ENCODE peak calls at places on chromosomes 1 and 21, in nine cellular contexts. X is activated naive CD8-positive, alpha-beta T cell treated with anti-CD3 and anti-CD28 coated beads, Interleukin-2, amount 50 U/mL, for 24 hours; C is effector memory CD8-positive, alpha-beta T cell; M is right cardiac atrium; U is gastroesophageal sphincter; A is stimulated activated naive CD8-positive, alpha-beta T cell treated with anti-CD3 and anti-CD28 coated beads, Interleukin-15, Interleukin-2, amounts not matched to agents 100 U/mL and 50 U/mL, for 24 hours; V is RWPE2; J is activated CD8-positive, alpha-beta memory T cell treated with anti-CD3 and anti-CD28 coated beads, Interleukin-2, amount 10 ng/mL, durations not matched to agents 7 days and 5 days; R is esophagus mucosa. L is an unnamed sample.

GRCh38 chr21:42478504-42478903 is 17.5 kb downstream of the RSPH1 start:
- ATAC-seq in U (no peak), A (no peak), M (no peak), X (no peak), V (no peak), J (no peak), C (no peak), R (no peak), L (no peak)

GRCh38 chr1:1783320-1783719 is 5.0 kb upstream of the NADK start:
- ATAC-seq in J (no peak), X (no peak), R (no peak), V (no peak), A (no peak), U (no peak), C (no peak), M (no peak), L (no peak)

GRCh38 chr1:225612265-225612664 is 40.7 kb downstream of the ENAH start:
- ATAC-seq in U (no peak), J (no peak), V (no peak), M (peak), C (no peak), R (peak), A (no peak), X (no peak), L (no peak)

GRCh38 chr1:222736470-222736869 is 532 bp upstream of the FAM177B start:
- ATAC-seq in C (no peak), A (no peak), R (no peak), M (no peak), U (no peak), X (no peak), V (no peak), J (no peak), L (no peak)

GRCh38 chr1:236524892-236525179 is 1.1 kb downstream of the LGALS8 start:
- ATAC-seq in U (no peak), A (no peak), J (no peak), V (no peak), X (no peak), C (no peak), M (no peak), R (no peak), L (no peak)

GRCh38 chr1:65420590-65421340 is at the start of the genes LEPR and LEPROT:
- ATAC-seq in M (no peak), V (peak), X (no peak), C (no peak), J (no peak), R (no peak), A (no peak), U (peak), L (peak)

GRCh38 chr1:76463838-76464237 is 389.3 kb downstream of the ST6GALNAC3 start:
- ATAC-seq in J (no peak), R (no peak), V (no peak), U (no peak), C (no peak), A (peak), X (peak), M (no peak), L (peak)

GRCh38 chr1:156368157-156368658 is 803 bp upstream of the RHBG start:
- ATAC-seq in X (no peak), C (no peak), M (no peak), U (no peak), R (no peak), V (no peak), J (no peak), A (no peak), L (no peak)

GRCh38 chr1:43382027-43382771 is 7.4 kb downstream of the MED8 start:
- ATAC-seq in X (no peak), J (no peak), U (no peak), R (no peak), V (peak), M (peak), C (no peak), A (no peak), L (no peak)

GRCh38 chr1:229905031-229905545 is 161.9 kb upstream of the GALNT2 start:
- ATAC-seq in X (no peak), A (no peak), R (no peak), C (no peak), U (no peak), M (no peak), V (no peak), J (no peak), L (no peak)

GRCh38 chr1:22052115-22053017 is at the start of gene CDC42:
- ATAC-seq in A (peak), C (peak), M (peak), V (peak), U (peak), R (peak), X (peak), J (peak), L (peak)

GRCh38 chr1:47378147-47378546 is 37.9 kb upstream of the FOXE3 start:
- ATAC-seq in U (no peak), R (no peak), A (no peak), J (no peak), V (no peak), C (no peak), X (no peak), M (no peak), L (no peak)

GRCh38 chr1:206757524-206758266 is 12.9 kb upstream of the IL19 start:
- ATAC-seq in M (no peak), J (peak), R (no peak), C (peak), A (peak), X (peak), U (no peak), V (no peak), L (peak)

GRCh38 chr1:6270432-6270831 is 9.5 kb upstream of the GPR153 start:
- ATAC-seq in A (no peak), M (no peak), V (no peak), X (no peak), J (no peak), C (no peak), U (no peak), R (no peak), L (no peak)

GRCh38 chr1:222654849-222655248 is 37.0 kb downstream of the MIA3 start:
- ATAC-seq in A (peak), M (peak), C (peak), R (peak), X (peak), V (no peak), J (peak), U (no peak), L (peak)

GRCh38 chr1:229203030-229203751 is 67.7 kb upstream of the RAB4A start:
- ATAC-seq in V (no peak), R (peak), C (no peak), J (no peak), A (no peak), U (no peak), X (no peak), M (peak), L (no peak)

GRCh38 chr1:220878223-220879081 is 791 bp upstream of the HLX start:
- ATAC-seq in C (no peak), X (no peak), R (no peak), V (no peak), M (peak), J (no peak), A (no peak), U (peak), L (peak)

GRCh38 chr1:37605061-37605650 is 9.4 kb upstream of the GNL2 start:
- ATAC-seq in C (no peak), A (no peak), R (peak), M (peak), X (no peak), U (no peak), V (no peak), J (no peak), L (no peak)

GRCh38 chr1:117826551-117827078 is 102.8 kb downstream of the GDAP2 start:
- ATAC-seq in X (no peak), V (peak), C (no peak), R (peak), A (no peak), U (peak), M (peak), J (no peak), L (peak)

GRCh38 chr1:109151146-109151545 is 37.2 kb downstream of the ELAPOR1 start:
- ATAC-seq in U (peak), C (no peak), R (peak), A (no peak), M (peak), J (no peak), X (no peak), V (peak), L (no peak)

GRCh38 chr1:44646711-44647110 is 27.6 kb downstream of the TMEM53 start:
- ATAC-seq in A (no peak), R (no peak), J (no peak), M (no peak), V (no peak), U (no peak), X (no peak), C (no peak), L (no peak)

GRCh38 chr21:35075546-35075945 is 26.4 kb upstream of the RUNX1 start:
- ATAC-seq in M (no peak), V (peak), R (no peak), A (peak), X (no peak), C (no peak), U (no peak), J (peak), L (peak)

GRCh38 chr1:171881466-171881865 is 40.2 kb downstream of the DNM3 start:
- ATAC-seq in U (no peak), C (no peak), R (no peak), X (no peak), M (no peak), J (no peak), A (no peak), V (no peak), L (no peak)

GRCh38 chr21:18987515-18988026 is 584.0 kb upstream of the TMPRSS15 start:
- ATAC-seq in M (no peak), J (no peak), A (no peak), U (no peak), R (no peak), C (no peak), X (no peak), V (no peak), L (no peak)

GRCh38 chr1:235075955-235076308 is 52.7 kb downstream of the TOMM20 start:
- ATAC-seq in R (no peak), A (peak), M (no peak), U (no peak), C (no peak), V (no peak), X (peak), J (no peak), L (peak)

GRCh38 chr1:119958223-119958622 is 61.9 kb upstream of the ADAM30 start:
- ATAC-seq in M (no peak), U (peak), C (no peak), V (no peak), J (no peak), A (no peak), X (no peak), R (no peak), L (no peak)

GRCh38 chr1:89382479-89382878 is 18.6 kb downstream of the GBP6 start:
- ATAC-seq in C (no peak), U (no peak), J (no peak), R (no peak), X (peak), M (no peak), A (peak), V (no peak), L (peak)

L was measured in activated T-helper 17 cell treated with anti-CD3 and anti-CD28 coated beads, Interleukin-2, amount 50 U/mL, for 72 hours.